ENCODE peak calls at places on chromosome 11, in four cellular contexts. H is stimulated activated CD4-positive, alpha-beta T cell treated with anti-CD3 and anti-CD28 coated beads, Interleukin-4, amount 100 ng/mL, for 48 hours; E is astrocyte of the spinal cord; U is NCI-H146. F is an unnamed sample.

GRCh38 chr11:128039140-128040021 is 548.0 kb downstream of the ETS1 start:
- DNase-seq in U (no peak), E (peak), H (peak), F (no peak)

GRCh38 chr11:134476435-134477021 is 64.5 kb upstream of the B3GAT1 start:
- DNase-seq in E (no peak), U (no peak), H (no peak), F (peak)

GRCh38 chr11:124329787-124330478 is 9.9 kb upstream of the OR8D2 start:
- DNase-seq in U (no peak), H (no peak), E (peak), F (no peak)

GRCh38 chr11:114892381-114893197 is 214.3 kb downstream of the NXPE2 start:
- DNase-seq in U (no peak), E (no peak), H (peak), F (no peak)

GRCh38 chr11:44775366-44776356 is 48.9 kb downstream of the TSPAN18 start:
- DNase-seq in H (peak), U (peak), E (no peak), F (no peak)

GRCh38 chr11:65391007-65391406 is 4.6 kb downstream of the FRMD8 start:
- DNase-seq in U (no peak), H (no peak), E (peak), F (no peak)

GRCh38 chr11:13550761-13551160 is 55.0 kb upstream of the PTH start:
- DNase-seq in E (no peak), H (no peak), U (no peak), F (no peak)

GRCh38 chr11:120448240-120448639 is 63.3 kb upstream of the GRIK4 start:
- DNase-seq in U (no peak), E (no peak), H (no peak), F (no peak)

GRCh38 chr11:134599180-134599810 is 187.3 kb upstream of the B3GAT1 start:
- DNase-seq in E (no peak), H (no peak), U (no peak), F (no peak)

GRCh38 chr11:77212314-77213007 is 84.4 kb downstream of the MYO7A start:
- DNase-seq in U (no peak), H (no peak), E (no peak), F (no peak)